ENCODE peak calls at places on chromosome 18, in seven cellular contexts. One of them, this sample, is unnamed.

GRCh38 chr18:34461266-34461665 is 236.6 kb upstream of the NOL4 start:
- DNase-seq in heart left ventricle: no peak
- DNase-seq in GM20000: no peak
- DNase-seq in uterus: no peak
- DNase-seq in glutamatergic neuron: no peak
- DNase-seq in GM12865: no peak
- DNase-seq in RWPE2: no peak
- DNase-seq in this sample: no peak

GRCh38 chr18:13984080-13984479 is 68.7 kb upstream of the MC2R start:
- DNase-seq in heart left ventricle: no peak
- DNase-seq in GM20000: no peak
- DNase-seq in RWPE2: no peak
- DNase-seq in glutamatergic neuron: no peak
- DNase-seq in GM12865: no peak
- DNase-seq in uterus: no peak
- DNase-seq in this sample: no peak

GRCh38 chr18:48295586-48296311 is 113.4 kb downstream of the ZBTB7C start:
- DNase-seq in GM20000: no peak
- DNase-seq in GM12865: no peak
- DNase-seq in glutamatergic neuron: peak
- DNase-seq in RWPE2: no peak
- DNase-seq in heart left ventricle: no peak
- DNase-seq in uterus: no peak
- DNase-seq in this sample: no peak

GRCh38 chr18:6810191-6810590 is 80.7 kb downstream of the ARHGAP28 start:
- DNase-seq in GM20000: no peak
- DNase-seq in uterus: no peak
- DNase-seq in glutamatergic neuron: no peak
- DNase-seq in RWPE2: no peak
- DNase-seq in GM12865: no peak
- DNase-seq in heart left ventricle: no peak
- DNase-seq in this sample: no peak

GRCh38 chr18:41378628-41379027 is 576.4 kb upstream of the PIK3C3 start:
- DNase-seq in RWPE2: no peak
- DNase-seq in GM12865: no peak
- DNase-seq in glutamatergic neuron: no peak
- DNase-seq in GM20000: no peak
- DNase-seq in uterus: no peak
- DNase-seq in heart left ventricle: no peak
- DNase-seq in this sample: peak

GRCh38 chr18:3889121-3889520 is 439.1 kb downstream of the TGIF1 start:
- DNase-seq in GM20000: no peak
- DNase-seq in uterus: no peak
- DNase-seq in GM12865: no peak
- DNase-seq in heart left ventricle: no peak
- DNase-seq in RWPE2: no peak
- DNase-seq in glutamatergic neuron: no peak
- DNase-seq in this sample: no peak

GRCh38 chr18:75408554-75409506 is 18.7 kb downstream of the SMIM21 start:
- DNase-seq in heart left ventricle: no peak
- DNase-seq in GM12865: no peak
- DNase-seq in RWPE2: peak
- DNase-seq in glutamatergic neuron: no peak
- DNase-seq in uterus: no peak
- DNase-seq in GM20000: no peak
- DNase-seq in this sample: peak

GRCh38 chr18:78239090-78239457 is 740.5 kb upstream of the SALL3 start:
- DNase-seq in glutamatergic neuron: no peak
- DNase-seq in RWPE2: no peak
- DNase-seq in GM12865: no peak
- DNase-seq in GM20000: no peak
- DNase-seq in uterus: no peak
- DNase-seq in heart left ventricle: no peak
- DNase-seq in this sample: no peak

GRCh38 chr18:23662309-23663263 is at the start of gene ANKRD29:
- DNase-seq in glutamatergic neuron: peak
- DNase-seq in GM20000: peak
- DNase-seq in GM12865: peak
- DNase-seq in uterus: peak
- DNase-seq in RWPE2: peak
- DNase-seq in heart left ventricle: peak
- DNase-seq in this sample: no peak

GRCh38 chr18:48663931-48664847 is 125.4 kb downstream of the CTIF start:
- DNase-seq in GM20000: peak
- DNase-seq in uterus: peak
- DNase-seq in glutamatergic neuron: peak
- DNase-seq in GM12865: peak
- DNase-seq in heart left ventricle: peak
- DNase-seq in RWPE2: no peak
- DNase-seq in this sample: no peak

GRCh38 chr18:74419761-74420160 is 37.3 kb downstream of the DIPK1C start:
- DNase-seq in heart left ventricle: no peak
- DNase-seq in GM12865: no peak
- DNase-seq in GM20000: no peak
- DNase-seq in uterus: no peak
- DNase-seq in glutamatergic neuron: no peak
- DNase-seq in RWPE2: no peak
- DNase-seq in this sample: no peak

GRCh38 chr18:1464444-1465217 is 560.0 kb downstream of the ADCYAP1 start:
- DNase-seq in GM20000: no peak
- DNase-seq in GM12865: no peak
- DNase-seq in uterus: no peak
- DNase-seq in RWPE2: no peak
- DNase-seq in heart left ventricle: no peak
- DNase-seq in glutamatergic neuron: no peak
- DNase-seq in this sample: no peak

GRCh38 chr18:36757081-36757480 is 71.7 kb downstream of the TPGS2 start:
- DNase-seq in GM20000: peak
- DNase-seq in heart left ventricle: no peak
- DNase-seq in glutamatergic neuron: no peak
- DNase-seq in uterus: no peak
- DNase-seq in RWPE2: no peak
- DNase-seq in GM12865: peak
- DNase-seq in this sample: peak

GRCh38 chr18:49563701-49564100 is 1.8 kb downstream of the LIPG start:
- DNase-seq in glutamatergic neuron: no peak
- DNase-seq in heart left ventricle: no peak
- DNase-seq in uterus: no peak
- DNase-seq in RWPE2: no peak
- DNase-seq in GM12865: no peak
- DNase-seq in GM20000: no peak
- DNase-seq in this sample: no peak

GRCh38 chr18:12628706-12629702 is 28.9 kb downstream of the SPIRE1 start:
- DNase-seq in GM12865: no peak
- DNase-seq in glutamatergic neuron: no peak
- DNase-seq in uterus: no peak
- DNase-seq in heart left ventricle: no peak
- DNase-seq in GM20000: no peak
- DNase-seq in RWPE2: no peak
- DNase-seq in this sample: peak

GRCh38 chr18:2657788-2658458 is 2.4 kb downstream of the SMCHD1 start:
- DNase-seq in RWPE2: no peak
- DNase-seq in glutamatergic neuron: no peak
- DNase-seq in GM12865: peak
- DNase-seq in GM20000: peak
- DNase-seq in uterus: no peak
- DNase-seq in heart left ventricle: no peak
- DNase-seq in this sample: peak

GRCh38 chr18:38981382-38981781 is 1415.8 kb upstream of the CELF4 start:
- DNase-seq in heart left ventricle: no peak
- DNase-seq in GM20000: no peak
- DNase-seq in RWPE2: no peak
- DNase-seq in uterus: no peak
- DNase-seq in glutamatergic neuron: no peak
- DNase-seq in GM12865: no peak
- DNase-seq in this sample: no peak

GRCh38 chr18:50653402-50654093 is 93.7 kb downstream of the MAPK4 start:
- DNase-seq in RWPE2: no peak
- DNase-seq in GM20000: no peak
- DNase-seq in glutamatergic neuron: no peak
- DNase-seq in heart left ventricle: peak
- DNase-seq in GM12865: no peak
- DNase-seq in uterus: no peak
- DNase-seq in this sample: no peak

GRCh38 chr18:57434536-57435494 is at the start of gene ONECUT2:
- DNase-seq in glutamatergic neuron: peak
- DNase-seq in GM20000: peak
- DNase-seq in RWPE2: peak
- DNase-seq in GM12865: peak
- DNase-seq in uterus: peak
- DNase-seq in heart left ventricle: peak
- DNase-seq in this sample: peak

GRCh38 chr18:41532344-41533086 is 422.5 kb upstream of the PIK3C3 start:
- DNase-seq in RWPE2: no peak
- DNase-seq in GM12865: no peak
- DNase-seq in GM20000: no peak
- DNase-seq in uterus: no peak
- DNase-seq in heart left ventricle: no peak
- DNase-seq in glutamatergic neuron: no peak
- DNase-seq in this sample: no peak

GRCh38 chr18:34494359-34494696 is 215.8 kb upstream of the DTNA start:
- DNase-seq in heart left ventricle: peak
- DNase-seq in uterus: no peak
- DNase-seq in RWPE2: no peak
- DNase-seq in GM12865: no peak
- DNase-seq in glutamatergic neuron: peak
- DNase-seq in GM20000: no peak
- DNase-seq in this sample: no peak

GRCh38 chr18:3449702-3450357 is at the start of gene TGIF1:
- DNase-seq in GM20000: peak
- DNase-seq in glutamatergic neuron: peak
- DNase-seq in RWPE2: peak
- DNase-seq in GM12865: no peak
- DNase-seq in uterus: peak
- DNase-seq in heart left ventricle: peak
- DNase-seq in this sample: peak

GRCh38 chr18:36066731-36067117 is 635 bp downstream of the RPRD1A start:
- DNase-seq in GM20000: no peak
- DNase-seq in GM12865: no peak
- DNase-seq in heart left ventricle: no peak
- DNase-seq in RWPE2: no peak
- DNase-seq in glutamatergic neuron: no peak
- DNase-seq in uterus: no peak
- DNase-seq in this sample: no peak

GRCh38 chr18:44803019-44803650 is 122.4 kb downstream of the SETBP1 start:
- DNase-seq in glutamatergic neuron: no peak
- DNase-seq in uterus: peak
- DNase-seq in GM20000: no peak
- DNase-seq in RWPE2: no peak
- DNase-seq in heart left ventricle: peak
- DNase-seq in GM12865: peak
- DNase-seq in this sample: no peak

GRCh38 chr18:61973273-61974115 is 80.7 kb upstream of the RNF152 start:
- DNase-seq in glutamatergic neuron: no peak
- DNase-seq in RWPE2: no peak
- DNase-seq in GM12865: no peak
- DNase-seq in GM20000: no peak
- DNase-seq in uterus: no peak
- DNase-seq in heart left ventricle: no peak
- DNase-seq in this sample: no peak

GRCh38 chr18:74234326-74235171 is 57.2 kb downstream of the CYB5A start:
- DNase-seq in GM12865: no peak
- DNase-seq in uterus: peak
- DNase-seq in heart left ventricle: no peak
- DNase-seq in glutamatergic neuron: no peak
- DNase-seq in GM20000: no peak
- DNase-seq in RWPE2: no peak
- DNase-seq in this sample: no peak

GRCh38 chr18:7152485-7152884 is 34.9 kb upstream of the LAMA1 start:
- DNase-seq in heart left ventricle: no peak
- DNase-seq in RWPE2: no peak
- DNase-seq in GM20000: no peak
- DNase-seq in GM12865: no peak
- DNase-seq in glutamatergic neuron: no peak
- DNase-seq in uterus: no peak
- DNase-seq in this sample: no peak

GRCh38 chr18:76874643-76875389 is 52.5 kb downstream of the ZNF236 start:
- DNase-seq in glutamatergic neuron: no peak
- DNase-seq in GM12865: no peak
- DNase-seq in RWPE2: no peak
- DNase-seq in GM20000: no peak
- DNase-seq in uterus: no peak
- DNase-seq in heart left ventricle: no peak
- DNase-seq in this sample: no peak
- TF ChIP-seq CTCF in glutamatergic neuron: no peak
- TF ChIP-seq CTCF in GM12865: no peak
- TF ChIP-seq CTCF in RWPE2: no peak
- TF ChIP-seq CTCF in GM20000: peak
- TF ChIP-seq CTCF in uterus: no peak
- TF ChIP-seq CTCF in heart left ventricle: no peak
- TF ChIP-seq CTCF in this sample: no peak

DNA sequence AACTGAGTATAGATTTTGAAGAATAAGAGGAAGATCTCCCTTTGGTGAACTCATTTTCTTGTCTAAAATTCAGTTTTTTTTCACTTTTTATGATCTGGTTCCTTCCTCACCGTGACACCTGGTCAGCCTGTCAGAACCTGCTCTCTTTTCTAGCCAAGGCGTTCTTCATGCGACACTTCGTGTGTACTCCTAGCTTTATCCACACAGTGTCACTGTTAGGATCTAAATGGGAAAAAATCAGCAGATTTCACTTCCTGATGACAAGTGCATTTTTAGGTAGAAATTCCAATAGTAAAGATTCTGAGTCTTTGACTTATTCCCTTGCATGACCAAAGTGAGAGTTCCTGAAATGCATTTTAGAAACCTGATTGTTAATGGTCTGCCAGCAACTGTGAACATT is 89.8 kb downstream of the KLHL14 start:
- DNase-seq in heart left ventricle: no peak
- DNase-seq in glutamatergic neuron: no peak
- DNase-seq in uterus: no peak
- DNase-seq in RWPE2: no peak
- DNase-seq in GM12865: no peak
- DNase-seq in GM20000: no peak
- DNase-seq in this sample: no peak
- TF ChIP-seq CTCF in heart left ventricle: no peak
- TF ChIP-seq CTCF in glutamatergic neuron: no peak
- TF ChIP-seq CTCF in uterus: no peak
- TF ChIP-seq CTCF in RWPE2: no peak
- TF ChIP-seq CTCF in GM12865: no peak
- TF ChIP-seq CTCF in GM20000: no peak
- TF ChIP-seq CTCF in this sample: no peak

GRCh38 chr18:54127759-54128378 is 96.6 kb downstream of the MBD2 start:
- DNase-seq in GM20000: peak
- DNase-seq in uterus: no peak
- DNase-seq in GM12865: peak
- DNase-seq in glutamatergic neuron: peak
- DNase-seq in RWPE2: no peak
- DNase-seq in heart left ventricle: no peak
- DNase-seq in this sample: peak
- TF ChIP-seq CTCF in GM20000: peak
- TF ChIP-seq CTCF in uterus: peak
- TF ChIP-seq CTCF in GM12865: peak
- TF ChIP-seq CTCF in glutamatergic neuron: peak
- TF ChIP-seq CTCF in RWPE2: peak
- TF ChIP-seq CTCF in heart left ventricle: peak
- TF ChIP-seq CTCF in this sample: peak

GRCh38 chr18:31680836-31681568 is 3.4 kb downstream of the B4GALT6 start:
- DNase-seq in RWPE2: no peak
- DNase-seq in heart left ventricle: no peak
- DNase-seq in glutamatergic neuron: peak
- DNase-seq in GM12865: peak
- DNase-seq in GM20000: peak
- DNase-seq in uterus: no peak
- DNase-seq in this sample: no peak
- TF ChIP-seq CTCF in RWPE2: peak
- TF ChIP-seq CTCF in heart left ventricle: no peak
- TF ChIP-seq CTCF in glutamatergic neuron: peak
- TF ChIP-seq CTCF in GM12865: peak
- TF ChIP-seq CTCF in GM20000: peak
- TF ChIP-seq CTCF in uterus: no peak
- TF ChIP-seq CTCF in this sample: no peak

GRCh38 chr18:55522011-55522410 is 66.0 kb downstream of the TCF4 start:
- DNase-seq in heart left ventricle: peak
- DNase-seq in uterus: peak
- DNase-seq in GM12865: peak
- DNase-seq in glutamatergic neuron: peak
- DNase-seq in GM20000: peak
- DNase-seq in RWPE2: no peak
- DNase-seq in this sample: peak
- TF ChIP-seq CTCF in heart left ventricle: no peak
- TF ChIP-seq CTCF in uterus: no peak
- TF ChIP-seq CTCF in GM12865: peak
- TF ChIP-seq CTCF in glutamatergic neuron: peak
- TF ChIP-seq CTCF in GM20000: peak
- TF ChIP-seq CTCF in RWPE2: peak
- TF ChIP-seq CTCF in this sample: peak

This sample was measured in HFFc6.